ENCODE peak calls at places on chromosome 18, in eight cellular contexts. C is right lobe of liver, W is GM12878, P is K562, O is gastrocnemius medialis, H is upper lobe of left lung, V is heart left ventricle, D is HepG2. I is an unnamed sample.

GRCh38 chr18:10528439-10528838 is 2.6 kb downstream of the NAPG start:
- ATAC-seq in V (no peak), D (no peak), W (no peak), O (no peak), C (no peak), H (no peak), P (peak; percentile 44), I (no peak)

GRCh38 chr18:59664329-59664728 is 32.9 kb downstream of the CCBE1 start:
- ATAC-seq in C (no peak), P (no peak), O (no peak), W (no peak), V (no peak), D (no peak), H (no peak), I (no peak)

GRCh38 chr18:44668280-44668975 is 12.3 kb upstream of the SETBP1 start:
- ATAC-seq in H (no peak), V (peak; percentile 98), D (no peak), W (no peak), O (no peak), P (no peak), C (no peak), I (no peak)

GRCh38 chr18:26757263-26758019 is 108.1 kb downstream of the AQP4 start:
- ATAC-seq in C (peak; percentile 76), P (no peak), O (no peak), V (no peak), W (peak; percentile 36), H (no peak), D (peak; percentile 88), I (no peak)

GRCh38 chr18:36441872-36442271 is 144.4 kb downstream of the FHOD3 start:
- ATAC-seq in P (no peak), O (peak; percentile 80), C (no peak), D (no peak), W (peak; percentile 10), V (no peak), H (no peak), I (peak; percentile 83)

GRCh38 chr18:5556317-5556974 is 12.6 kb upstream of the EPB41L3 start:
- ATAC-seq in V (peak; percentile 64), D (peak; percentile 91), W (no peak), H (peak; percentile 47), P (no peak), C (no peak), O (peak; percentile 42), I (peak; percentile 86)

GRCh38 chr18:14097761-14098160 is 34.5 kb downstream of the ZNF519 start:
- ATAC-seq in O (no peak), P (no peak), C (no peak), D (no peak), W (no peak), H (no peak), V (no peak), I (no peak)

GRCh38 chr18:22710628-22711380 is 222.3 kb upstream of the RBBP8 start:
- ATAC-seq in H (peak; percentile 67), D (peak; percentile 77), O (no peak), C (peak; percentile 84), W (no peak), P (no peak), V (peak; percentile 76), I (peak; percentile 66)

GRCh38 chr18:13070460-13070859 is 79.3 kb downstream of the CEP192 start:
- ATAC-seq in C (peak; percentile 36), D (peak; percentile 97), H (no peak), O (no peak), W (no peak), P (no peak), V (peak; percentile 97), I (no peak)

GRCh38 chr18:8177330-8178016 is 431.8 kb upstream of the RAB12 start:
- ATAC-seq in O (peak; percentile 71), C (peak; percentile 88), V (peak; percentile 87), H (peak; percentile 93), P (no peak), W (peak; percentile 52), D (peak; percentile 87), I (peak; percentile 34)

GRCh38 chr18:64201781-64202180 is 52.9 kb upstream of the LINC00305 start:
- ATAC-seq in W (no peak), P (no peak), V (no peak), O (no peak), C (peak; percentile 70), D (no peak), H (no peak), I (no peak)

GRCh38 chr18:44128365-44128764 is 552.3 kb upstream of the SETBP1 start:
- ATAC-seq in O (no peak), P (no peak), H (no peak), C (no peak), V (no peak), W (no peak), D (no peak), I (no peak)

GRCh38 chr18:62825382-62825781 is 110.0 kb downstream of the PHLPP1 start:
- ATAC-seq in W (no peak), P (no peak), H (no peak), V (no peak), O (no peak), D (no peak), C (no peak), I (no peak)

GRCh38 chr18:52046842-52047241 is 293.2 kb upstream of the DCC start:
- ATAC-seq in W (no peak), H (no peak), C (no peak), O (no peak), V (no peak), D (no peak), P (no peak), I (no peak)

GRCh38 chr18:34978533-34978893 is 62.7 kb upstream of the MAPRE2 start:
- ATAC-seq in W (no peak), O (peak; percentile 11), V (no peak), H (no peak), C (peak; percentile 1), P (no peak), D (no peak), I (no peak)

GRCh38 chr18:47175895-47176575 is at the start of gene IER3IP1:
- ATAC-seq in O (peak; percentile 95), H (peak; percentile 96), C (peak; percentile 99), P (peak; percentile 95), V (peak; percentile 98), D (peak; percentile 97), W (peak; percentile 94), I (peak; percentile 96)
- TF ChIP-seq POLR2A in O (peak; percentile 51), H (peak; percentile 76), C (peak; percentile 64), P (peak; percentile 81), V (peak; percentile 71), D (peak; percentile 90), W (peak; percentile 89), I (peak; percentile 44)

GRCh38 chr18:73244411-73244810 is 376.6 kb upstream of the NETO1 start:
- ATAC-seq in D (no peak), H (no peak), V (no peak), W (no peak), O (no peak), P (no peak), C (no peak), I (no peak)

GRCh38 chr18:73240899-73241298 is 373.1 kb upstream of the NETO1 start:
- ATAC-seq in H (no peak), W (no peak), V (no peak), O (no peak), P (no peak), C (no peak), D (no peak), I (no peak)

GRCh38 chr18:73249030-73249429 is 381.2 kb upstream of the NETO1 start:
- ATAC-seq in C (peak; percentile 77), W (no peak), H (no peak), O (no peak), P (no peak), V (no peak), D (no peak), I (no peak)

DNA sequence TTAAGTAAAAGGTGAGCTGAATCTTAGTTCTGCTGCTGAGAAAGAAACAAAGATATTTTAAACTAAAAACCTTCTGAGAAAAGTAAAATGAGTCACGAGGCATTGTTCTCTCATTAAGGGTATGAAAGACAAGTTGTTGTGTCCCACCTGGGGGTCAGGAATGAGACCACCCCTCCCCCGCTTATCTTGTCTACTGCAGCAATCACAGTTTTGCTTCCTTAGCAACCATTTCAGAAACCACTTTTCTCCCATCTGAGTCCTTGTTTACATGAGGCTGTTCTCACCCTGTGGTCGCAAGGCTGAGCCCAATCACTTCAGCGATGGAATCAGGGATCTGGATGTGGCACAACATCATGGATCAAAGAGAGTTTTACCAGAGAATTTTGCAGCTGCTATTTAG is 377.6 kb upstream of the NETO1 start:
- ATAC-seq in P (no peak), O (no peak), H (no peak), V (no peak), C (no peak), D (no peak), W (no peak), I (no peak)
- TF ChIP-seq CTCF in P (no peak), O (no peak), H (no peak), V (no peak), C (no peak), D (no peak), W (no peak), I (no peak)

DNA sequence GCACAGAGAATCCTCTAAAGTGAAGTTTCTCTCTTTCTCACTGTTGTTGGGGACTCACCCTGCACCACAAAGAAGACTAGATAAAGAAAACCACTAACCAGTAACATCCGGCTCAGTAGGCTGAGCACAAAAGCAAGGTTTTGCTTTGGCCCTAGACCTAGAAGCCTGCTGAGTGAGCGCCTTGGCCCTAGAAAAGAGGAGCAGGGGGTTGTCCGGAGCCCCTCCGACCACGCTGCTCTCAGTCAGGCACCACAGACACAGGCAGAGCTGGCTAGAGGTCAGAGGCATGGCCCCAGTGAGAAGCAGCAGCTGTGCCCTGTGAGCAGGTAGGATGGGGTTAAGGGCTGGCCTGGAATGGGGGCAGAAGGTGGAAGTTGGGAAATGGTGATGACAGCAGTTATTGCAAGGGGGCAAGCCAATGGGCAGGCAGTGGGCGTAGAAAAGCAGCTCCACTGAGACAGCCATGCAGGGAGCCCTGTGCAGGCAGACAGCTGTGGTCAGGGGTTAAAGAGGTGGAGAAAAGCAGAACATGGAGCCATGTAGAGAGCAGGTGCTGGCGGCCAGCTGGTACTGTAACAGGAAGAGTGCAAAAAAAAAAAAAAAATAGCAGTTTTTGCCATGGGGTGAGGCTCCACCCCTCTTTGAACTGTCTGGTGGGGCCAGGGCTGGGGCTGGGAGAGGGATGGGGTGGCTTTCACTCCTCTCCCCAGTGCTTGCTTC is 36.9 kb upstream of the SLC14A1 start:
- ATAC-seq in V (peak; percentile 40), W (peak; percentile 88), D (no peak), H (peak; percentile 75), C (peak; percentile 32), P (peak; percentile 82), O (no peak), I (peak; percentile 42)
- TF ChIP-seq POLR2A in V (no peak), W (no peak), D (no peak), H (no peak), C (no peak), P (no peak), O (no peak), I (no peak)

DNA sequence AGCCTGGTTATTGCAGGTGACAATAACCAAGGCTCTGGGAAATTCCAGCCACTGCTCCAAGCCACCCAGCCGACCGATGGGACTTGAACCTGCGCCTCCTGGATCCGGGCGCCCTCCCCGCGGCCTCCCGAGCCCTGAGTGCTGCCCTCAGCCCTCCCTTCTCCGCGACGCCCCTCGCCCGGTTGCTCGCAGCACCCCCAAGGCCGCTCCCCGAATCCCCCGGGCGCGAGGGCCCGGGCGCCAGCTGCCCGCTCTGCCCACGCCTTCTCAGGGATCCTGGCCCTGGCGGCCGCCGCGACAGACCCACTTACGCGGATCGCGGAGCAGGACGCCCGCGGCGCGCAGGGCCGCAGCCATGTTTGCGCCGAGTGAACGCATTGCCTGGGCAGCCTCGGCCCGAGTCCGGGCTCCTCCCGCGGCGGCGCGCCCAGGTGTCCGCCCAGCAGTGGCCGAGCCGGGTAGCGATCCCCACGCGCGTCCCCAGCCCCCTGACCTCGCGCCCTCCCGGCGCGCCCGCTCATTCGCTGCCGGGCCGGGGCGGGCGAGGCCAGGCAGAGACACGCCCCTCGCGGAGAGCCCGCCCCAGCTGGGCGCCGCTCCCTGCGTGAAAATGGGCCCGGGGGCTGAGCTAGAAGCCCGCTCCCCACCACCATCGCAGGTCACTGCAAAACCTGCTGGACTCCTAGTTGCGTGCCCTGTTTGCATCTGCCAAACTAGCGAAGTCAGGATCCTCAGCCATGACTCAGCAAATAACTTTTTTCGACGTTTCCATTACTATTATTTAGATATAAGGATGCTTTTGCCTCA is at the start of gene FECH:
- ATAC-seq in V (peak; percentile 98), H (peak; percentile 93), D (peak; percentile 91), P (peak; percentile 70), C (peak; percentile 99), W (peak; percentile 97), O (peak; percentile 88), I (peak; percentile 96)
- TF ChIP-seq CTCF in V (peak; percentile 6), H (peak; percentile 62), D (no peak), P (no peak), C (no peak), W (no peak), O (no peak), I (peak; percentile 19)